ENCODE peak calls at places on chromosomes 6 and 20, in seven cellular contexts. W, M, Z, O, L, N and S are unnamed samples.

GRCh38 chr20:62816879-62817873 is at the start of gene COL9A3:
- DNase-seq in W (no peak), M (peak), Z (no peak), O (no peak), L (no peak), N (no peak), S (no peak)

GRCh38 chr6:29627762-29628418 is 5.1 kb downstream of the GABBR1 start:
- DNase-seq in W (peak), M (peak), Z (peak), O (peak), L (peak), N (peak), S (peak)

GRCh38 chr20:39004508-39004907 is 42.4 kb downstream of the DHX35 start:
- DNase-seq in W (no peak), M (no peak), Z (no peak), O (peak), L (no peak), N (peak), S (no peak)

GRCh38 chr6:78701407-78701806 is 165.9 kb upstream of the IRAK1BP1 start:
- DNase-seq in W (no peak), M (no peak), Z (no peak), O (peak), L (no peak), N (no peak), S (no peak)

GRCh38 chr6:107360476-107360875 is 98.9 kb downstream of the PDSS2 start:
- DNase-seq in W (no peak), M (no peak), Z (no peak), O (no peak), L (no peak), N (no peak), S (no peak)

GRCh38 chr20:49477200-49477599 is 5.3 kb downstream of the KCNB1 start:
- DNase-seq in W (no peak), M (no peak), Z (no peak), O (no peak), L (no peak), N (no peak), S (no peak)

GRCh38 chr20:59832406-59833156 is 100.9 kb downstream of the SYCP2 start:
- DNase-seq in W (no peak), M (no peak), Z (no peak), O (no peak), L (no peak), N (no peak), S (peak)

GRCh38 chr6:43916924-43917877 is 147.2 kb downstream of the VEGFA start:
- DNase-seq in W (peak), M (no peak), Z (no peak), O (peak), L (no peak), N (peak), S (no peak)

GRCh38 chr20:58622671-58623578 is 28.2 kb upstream of the STX16 start:
- DNase-seq in W (no peak), M (no peak), Z (no peak), O (no peak), L (no peak), N (no peak), S (no peak)

DNA sequence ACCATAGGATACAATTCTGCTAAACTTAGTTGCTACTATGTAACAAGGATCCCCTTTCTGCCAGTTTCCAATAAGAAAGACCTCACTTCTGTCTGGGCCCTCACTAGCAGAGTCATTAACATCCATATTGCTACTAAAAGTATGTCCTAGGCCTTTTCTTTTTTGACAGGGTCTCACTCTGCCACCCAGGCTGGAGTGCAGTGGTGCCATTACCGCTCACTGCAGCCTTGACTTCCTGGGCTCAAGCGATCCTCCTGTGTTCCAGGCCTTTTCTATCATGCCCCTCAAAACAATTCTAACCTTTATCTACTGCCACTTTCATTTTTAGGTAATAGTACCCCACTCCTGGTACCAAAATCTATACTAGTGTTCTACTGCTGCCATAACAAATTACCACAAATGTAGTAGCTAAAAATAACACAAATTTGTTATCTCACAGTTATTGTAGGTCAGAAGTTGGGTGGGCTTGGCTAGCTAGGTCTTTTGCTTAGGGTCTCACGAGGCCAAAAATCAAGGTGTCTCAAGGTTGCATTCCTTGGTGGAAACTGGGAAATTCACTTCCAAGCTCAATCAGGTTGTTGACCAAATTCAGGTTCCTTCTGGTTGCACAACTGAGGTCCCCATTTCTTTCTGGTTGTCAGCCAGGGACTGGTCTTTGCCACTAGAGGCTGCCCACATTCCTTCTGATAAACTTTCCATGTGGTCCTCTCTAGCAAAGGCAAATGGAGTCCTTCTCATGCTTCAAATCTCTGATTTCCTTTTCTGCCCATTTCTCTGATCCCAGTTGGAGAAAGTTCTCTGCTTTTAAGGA is 3.0 kb downstream of the CSNK2A1 start:
- DNase-seq in W (no peak), M (no peak), Z (no peak), O (no peak), L (no peak), N (no peak), S (no peak)
- TF ChIP-seq CTCF in W (no peak), M (no peak), Z (no peak), O (no peak), L (no peak), N (no peak), S (no peak)

GRCh38 chr6:26457796-26458688 is at the start of gene BTN2A1:
- DNase-seq in W (peak), M (peak), Z (peak), O (peak), L (peak), N (peak), S (peak)

GRCh38 chr6:26454641-26455040 is 3.1 kb upstream of the BTN2A1 start:
- DNase-seq in W (no peak), M (no peak), Z (no peak), O (no peak), L (no peak), N (no peak), S (no peak)

GRCh38 chr6:26452631-26453030 is 5.1 kb upstream of the BTN2A1 start:
- DNase-seq in W (no peak), M (no peak), Z (no peak), O (no peak), L (no peak), N (no peak), S (no peak)

GRCh38 chr6:26457407-26457795 is 354 bp upstream of the BTN2A1 start:
- DNase-seq in W (no peak), M (peak), Z (peak), O (no peak), L (no peak), N (no peak), S (no peak)

GRCh38 chr6:26455357-26455970 is 2.3 kb upstream of the BTN2A1 start:
- DNase-seq in W (no peak), M (no peak), Z (no peak), O (no peak), L (no peak), N (no peak), S (no peak)
- TF ChIP-seq CTCF in W (no peak), M (no peak), Z (no peak), O (no peak), L (no peak), N (no peak), S (no peak)

DNA sequence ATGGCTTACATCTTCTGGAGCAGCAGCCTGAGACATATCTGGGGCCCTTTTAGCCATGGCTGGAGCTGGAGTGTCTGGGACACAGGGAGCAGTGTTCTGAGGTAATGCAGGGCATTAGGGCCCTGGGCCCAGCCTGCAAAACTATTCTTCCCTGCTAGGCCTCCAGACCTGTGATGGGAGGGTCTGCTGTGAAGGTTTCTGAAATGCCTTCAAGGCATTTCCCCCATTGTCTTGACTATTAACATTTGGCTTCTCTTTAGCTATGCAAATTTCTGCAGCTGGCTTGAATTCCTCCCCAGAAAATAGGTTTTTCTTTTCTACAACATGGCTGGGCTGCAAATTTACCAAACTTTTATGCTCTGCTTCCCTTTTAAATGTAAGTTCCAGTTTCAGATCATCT is 61.5 kb downstream of the EDN1 start:
- DNase-seq in W (no peak), M (no peak), Z (no peak), O (no peak), L (no peak), N (no peak), S (no peak)
- TF ChIP-seq CTCF in W (no peak), M (no peak), Z (no peak), O (no peak), L (no peak), N (no peak), S (no peak)

GRCh38 chr6:97497713-97498331 is 214.8 kb upstream of the MMS22L start:
- DNase-seq in W (peak), M (peak), Z (peak), O (peak), L (peak), N (peak), S (peak)

DNA sequence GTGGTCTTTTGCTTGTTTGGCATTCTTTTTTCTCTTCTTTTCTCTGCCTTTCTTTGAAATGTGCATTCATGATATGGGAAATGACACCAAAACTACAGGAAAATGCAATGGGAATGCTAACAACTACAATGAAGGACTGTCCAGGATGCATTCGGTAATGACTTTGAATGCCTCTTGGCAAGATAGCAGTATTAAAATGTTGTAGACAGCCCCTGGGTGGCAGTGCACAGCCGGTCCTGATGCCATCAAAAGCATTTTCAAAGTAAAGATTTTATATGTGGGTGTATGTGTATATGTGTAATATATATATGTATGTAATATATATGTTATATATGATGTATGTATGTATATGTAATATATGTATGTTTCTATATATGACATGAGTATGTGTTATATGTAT is 218.9 kb upstream of the MMS22L start:
- DNase-seq in W (no peak), M (no peak), Z (no peak), O (no peak), L (no peak), N (no peak), S (no peak)
- TF ChIP-seq CTCF in W (no peak), M (no peak), Z (no peak), O (no peak), L (no peak), N (no peak), S (no peak)

DNA sequence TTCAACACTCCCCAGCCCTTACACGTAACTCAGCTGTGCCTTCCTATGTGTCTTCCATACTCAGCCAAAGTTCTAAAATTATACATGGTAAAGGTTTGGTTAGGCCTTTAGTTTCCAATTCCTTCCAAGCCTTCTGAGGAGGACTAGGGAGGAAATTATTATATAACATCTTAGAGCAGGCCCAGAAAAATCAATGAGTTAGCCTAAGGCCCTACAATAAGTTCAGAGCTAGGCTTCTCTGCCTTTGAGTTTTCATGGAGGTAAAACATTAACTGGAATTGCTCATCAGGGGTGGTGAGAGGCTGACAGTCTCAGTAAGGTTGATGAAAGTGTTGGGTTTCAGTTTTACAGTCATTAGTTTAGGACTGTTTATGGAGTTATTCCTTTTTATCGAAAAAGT is 286.0 kb downstream of the ADGB start:
- DNase-seq in W (no peak), M (no peak), Z (peak), O (no peak), L (peak), N (no peak), S (peak)
- TF ChIP-seq CTCF in W (no peak), M (no peak), Z (no peak), O (no peak), L (no peak), N (no peak), S (no peak)

GRCh38 chr6:6649824-6650349 is 61.4 kb downstream of the LY86 start:
- DNase-seq in W (no peak), M (no peak), Z (no peak), O (no peak), L (no peak), N (no peak), S (no peak)

GRCh38 chr6:6648659-6649343 is 60.3 kb downstream of the LY86 start:
- DNase-seq in W (no peak), M (no peak), Z (no peak), O (no peak), L (no peak), N (no peak), S (no peak)

GRCh38 chr6:6646384-6646783 is 57.9 kb downstream of the LY86 start:
- DNase-seq in W (no peak), M (no peak), Z (no peak), O (no peak), L (no peak), N (no peak), S (no peak)

GRCh38 chr6:6645266-6645917 is 56.9 kb downstream of the LY86 start:
- DNase-seq in W (no peak), M (no peak), Z (no peak), O (peak), L (no peak), N (no peak), S (no peak)

GRCh38 chr6:6646859-6647258 is 58.3 kb downstream of the LY86 start:
- DNase-seq in W (no peak), M (no peak), Z (no peak), O (no peak), L (no peak), N (no peak), S (no peak)
- TF ChIP-seq CTCF in W (no peak), M (no peak), Z (no peak), O (no peak), L (no peak), N (no peak), S (no peak)

GRCh38 chr20:46562009-46562372 is 11.5 kb upstream of the OCSTAMP start:
- DNase-seq in W (no peak), M (no peak), Z (no peak), O (no peak), L (no peak), N (no peak), S (no peak)

GRCh38 chr20:46558511-46558959 is 8.1 kb upstream of the OCSTAMP start:
- DNase-seq in W (no peak), M (no peak), Z (peak), O (peak), L (no peak), N (peak), S (no peak)

GRCh38 chr20:46557231-46557956 is 6.9 kb upstream of the OCSTAMP start:
- DNase-seq in W (no peak), M (no peak), Z (no peak), O (peak), L (no peak), N (no peak), S (no peak)

GRCh38 chr20:46559001-46559400 is 8.5 kb upstream of the OCSTAMP start:
- DNase-seq in W (no peak), M (no peak), Z (no peak), O (no peak), L (no peak), N (no peak), S (no peak)

GRCh38 chr20:46559685-46560440 is 9.4 kb upstream of the OCSTAMP start:
- DNase-seq in W (no peak), M (no peak), Z (no peak), O (no peak), L (no peak), N (no peak), S (no peak)
- TF ChIP-seq CTCF in W (no peak), M (no peak), Z (no peak), O (no peak), L (no peak), N (no peak), S (no peak)